ENCODE peak calls at places on chromosomes 16 and 17, in five cellular contexts. Z, U, Q, H and M are unnamed samples.
A peak's percentile ranks its signal among the peaks of the same experiment; 100 is the strongest.

GRCh38 chr16:66388350-66389139 is 22.1 kb downstream of the CDH5 start:
- DNase-seq in Z (no peak), U (no peak), Q (no peak), H (no peak), M (no peak)

GRCh38 chr17:2950846-2951245 is 112.6 kb downstream of the OR1D5 start:
- DNase-seq in H (peak; percentile 50), U (no peak), Q (no peak), Z (no peak), M (no peak)

GRCh38 chr16:12252616-12253015 is 276.1 kb downstream of the SNX29 start:
- DNase-seq in H (no peak), Q (no peak), Z (no peak), U (no peak), M (peak; percentile 84)

GRCh38 chr17:45404870-45405249 is 27.8 kb downstream of the ARHGAP27 start:
- DNase-seq in Z (no peak), Q (no peak), U (no peak), H (no peak), M (no peak)

GRCh38 chr17:75975757-75976174 is 3.2 kb downstream of the ACOX1 start:
- DNase-seq in Z (no peak), U (no peak), H (no peak), Q (no peak), M (no peak)

GRCh38 chr17:6330936-6331335 is 104.0 kb downstream of the AIPL1 start:
- DNase-seq in U (no peak), Z (no peak), H (no peak), Q (no peak), M (no peak)

GRCh38 chr16:10514369-10515055 is 65.9 kb downstream of the EMP2 start:
- DNase-seq in Z (peak; percentile 50), H (no peak), Q (peak; percentile 76), U (no peak), M (peak; percentile 67)

GRCh38 chr17:35051183-35051578 is 12.3 kb downstream of the RFFL start:
- DNase-seq in H (no peak), Q (no peak), Z (no peak), U (no peak), M (no peak)

GRCh38 chr16:89581861-89582563 is 6.5 kb downstream of the CPNE7 start:
- DNase-seq in Z (no peak), Q (peak; percentile 40), U (no peak), H (no peak), M (no peak)

GRCh38 chr17:75004371-75004770 is 8.1 kb upstream of the MRPL58 start:
- DNase-seq in Q (no peak), U (no peak), H (no peak), Z (no peak), M (peak; percentile 74)

GRCh38 chr17:20184977-20185619 is 175.9 kb downstream of the SPECC1 start:
- DNase-seq in Z (no peak), U (no peak), H (no peak), Q (no peak), M (no peak)

GRCh38 chr16:4660454-4661007 is 32.8 kb upstream of the NUDT16L1 start:
- DNase-seq in Q (peak; percentile 66), H (peak; percentile 91), Z (no peak), U (no peak), M (peak; percentile 20)

GRCh38 chr16:3223913-3224515 is 10.9 kb downstream of the ZNF200 start:
- DNase-seq in Q (no peak), U (no peak), Z (no peak), H (no peak), M (no peak)
- H3K4me3 ChIP-seq in Q (no peak overlapping the region), U (no peak overlapping the region), Z (no peak overlapping the region), H (no peak overlapping the region), M (no peak overlapping the region)

DNA sequence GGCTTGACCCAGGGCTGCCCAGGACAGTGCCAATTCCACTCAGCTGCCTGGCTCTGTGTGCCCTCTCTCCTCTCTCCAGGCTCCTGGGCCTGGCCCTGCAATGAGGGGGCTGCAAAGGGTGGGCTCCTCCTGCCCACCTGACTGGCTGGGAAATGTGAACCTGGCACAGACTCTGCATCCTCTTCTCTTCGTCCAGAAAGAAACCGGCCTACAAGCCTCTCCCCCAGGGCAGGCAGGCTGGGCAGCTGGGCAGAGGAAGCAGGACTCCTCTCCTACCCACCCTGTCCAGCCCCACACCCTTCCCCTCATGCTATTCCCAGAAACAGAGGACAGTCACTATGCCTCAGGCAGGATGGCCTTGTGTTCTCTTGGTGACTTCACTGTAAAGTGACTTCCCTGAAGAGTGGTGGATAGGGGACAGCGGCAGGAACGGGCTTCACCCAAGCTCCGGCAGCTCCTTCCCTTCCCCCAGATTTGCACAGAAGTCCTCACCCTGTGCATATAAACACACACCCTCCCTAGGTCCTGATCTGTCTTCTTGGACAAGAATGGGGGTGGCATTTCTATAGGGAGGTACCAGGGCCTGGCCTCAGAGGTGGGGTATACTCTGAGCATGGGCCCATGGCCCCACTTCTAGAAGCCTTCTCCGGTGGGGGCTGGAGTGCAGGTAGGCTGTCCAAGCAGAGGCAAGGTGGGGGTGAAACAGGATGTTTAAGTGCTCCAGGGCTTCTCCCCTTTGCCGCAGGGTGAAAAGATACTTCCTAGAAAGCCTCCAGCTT is 4.9 kb upstream of the STAT5A start:
- DNase-seq in H (peak; percentile 37), U (no peak), Z (peak; percentile 82), Q (no peak), M (no peak)
- H3K4me3 ChIP-seq in H (no peak overlapping the region), U (no peak overlapping the region), Z (no peak overlapping the region), Q (no peak overlapping the region), M (no peak overlapping the region)

GRCh38 chr16:81221731-81222130 is 16.8 kb upstream of the BCO1 start:
- DNase-seq in H (no peak), Q (no peak), Z (no peak), U (no peak), M (no peak)

GRCh38 chr16:81216706-81217105 is 21.8 kb upstream of the BCO1 start:
- DNase-seq in Q (no peak), H (no peak), U (no peak), Z (no peak), M (no peak)

GRCh38 chr16:81220369-81220768 is 18.1 kb upstream of the BCO1 start:
- DNase-seq in Q (no peak), H (no peak), Z (no peak), U (no peak), M (no peak)

GRCh38 chr16:81216114-81216513 is 22.4 kb upstream of the BCO1 start:
- DNase-seq in Q (no peak), H (no peak), Z (no peak), U (no peak), M (no peak)

DNA sequence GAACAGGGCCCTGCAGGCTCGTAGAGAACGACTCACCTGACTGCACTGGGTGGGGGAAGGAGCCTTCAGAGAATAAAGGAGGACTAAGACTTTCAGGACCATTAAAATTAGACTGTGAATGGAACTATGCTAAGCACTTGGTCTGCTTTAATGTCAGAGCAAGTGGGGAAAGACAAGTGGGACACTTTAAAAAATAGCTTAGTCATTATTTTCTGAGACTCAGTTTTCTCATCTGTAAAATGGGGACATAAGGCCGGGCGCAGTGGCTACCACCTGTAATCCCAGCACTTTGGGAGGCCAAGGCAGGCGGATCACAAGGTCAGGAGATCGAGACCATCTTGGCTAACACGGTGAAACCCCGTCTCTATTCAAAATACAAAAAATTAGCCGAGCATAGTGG is 19.3 kb upstream of the BCO1 start:
- DNase-seq in H (no peak), Q (no peak), Z (no peak), U (no peak), M (no peak)
- H3K4me3 ChIP-seq in H (no peak overlapping the region), Q (no peak overlapping the region), Z (no peak overlapping the region), U (no peak overlapping the region), M (no peak overlapping the region)

GRCh38 chr17:38604479-38605229 is 1.1 kb downstream of the SRCIN1 start:
- DNase-seq in Q (peak; percentile 44), H (no peak), U (no peak), Z (no peak), M (peak; percentile 45)

GRCh38 chr17:38603786-38604478 is 1.8 kb downstream of the SRCIN1 start:
- DNase-seq in U (no peak), Z (no peak), H (no peak), Q (no peak), M (no peak)

GRCh38 chr17:38605852-38606645 is at the start of gene SRCIN1:
- DNase-seq in Q (peak; percentile 84), Z (peak; percentile 23), H (peak; percentile 81), U (no peak), M (peak; percentile 46)

GRCh38 chr17:38606646-38607611 is 1.2 kb upstream of the SRCIN1 start:
- DNase-seq in Z (no peak), U (no peak), Q (no peak), H (no peak), M (no peak)

GRCh38 chr17:38605230-38605851 is 411 bp downstream of the SRCIN1 start:
- DNase-seq in U (no peak), H (no peak), Z (no peak), Q (peak; percentile 41), M (no peak)
- H3K4me3 ChIP-seq in U (peak overlapping the region; percentile 74), H (no peak overlapping the region), Z (peak overlapping the region; percentile 59), Q (peak overlapping the region; percentile 33), M (peak overlapping the region; percentile 54)

GRCh38 chr16:80640316-80640715 is 99.5 kb downstream of the DYNLRB2 start:
- DNase-seq in U (no peak), Z (no peak), Q (no peak), H (no peak), M (no peak)

GRCh38 chr16:80639636-80640035 is 98.8 kb downstream of the DYNLRB2 start:
- DNase-seq in Z (no peak), Q (no peak), H (no peak), U (no peak), M (no peak)

DNA sequence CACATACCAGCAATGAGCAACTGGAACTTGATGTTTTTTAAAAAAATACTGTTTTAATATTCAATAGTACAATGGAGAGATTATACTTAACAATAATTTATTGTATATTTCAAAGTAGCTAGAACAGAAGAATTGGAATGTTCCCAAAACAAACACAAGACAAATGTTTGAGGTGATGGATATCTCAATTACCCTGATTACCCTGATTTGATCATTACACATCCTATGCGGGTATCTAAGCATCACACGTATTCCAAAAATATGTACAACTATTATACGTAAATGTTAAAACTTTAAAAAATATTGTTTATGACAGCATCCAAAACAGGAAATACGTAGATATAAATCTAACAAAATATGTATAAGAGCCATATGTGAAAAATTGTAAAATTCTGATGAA is 96.8 kb downstream of the DYNLRB2 start:
- DNase-seq in U (no peak), H (no peak), Z (no peak), Q (no peak), M (no peak)
- H3K4me3 ChIP-seq in U (no peak overlapping the region), H (no peak overlapping the region), Z (no peak overlapping the region), Q (no peak overlapping the region), M (no peak overlapping the region)

DNA sequence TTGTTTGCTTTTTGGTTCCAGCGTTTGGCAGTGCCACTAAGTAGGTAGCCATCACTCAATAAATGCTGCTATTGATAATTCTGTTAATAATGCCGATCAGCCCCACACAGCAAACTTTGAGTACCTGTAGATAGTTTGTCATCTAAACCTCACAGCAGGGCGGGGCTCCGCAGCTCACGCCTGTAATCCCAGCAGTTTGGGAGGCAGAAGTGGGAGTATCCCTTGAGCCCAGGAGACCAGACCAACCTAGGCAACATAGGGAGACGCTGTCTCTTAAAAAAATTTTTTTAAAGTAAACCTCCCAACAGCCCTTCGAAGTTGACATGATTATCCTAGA is 1.6 kb downstream of the BFAR start:
- DNase-seq in U (no peak), Z (no peak), Q (no peak), H (no peak), M (no peak)
- H3K4me3 ChIP-seq in U (peak overlapping the region; percentile 98), Z (peak overlapping the region; percentile 68), Q (no peak overlapping the region), H (peak overlapping the region; percentile 89), M (peak overlapping the region; percentile 82)

GRCh38 chr17:41678411-41678906 is 10.2 kb upstream of the EIF1 start:
- DNase-seq in Z (no peak), U (no peak), H (no peak), Q (no peak), M (no peak)
- H3K4me3 ChIP-seq in Z (peak overlapping the region; percentile 18), U (no peak overlapping the region), H (peak overlapping the region; percentile 47), Q (no peak overlapping the region), M (no peak overlapping the region)